ENCODE peak calls at places on chromosomes 3 and 15, in four cellular contexts. W is gastrocnemius medialis, R is sigmoid colon, X is mammary epithelial cell. A is an unnamed sample.

GRCh38 chr15:81327526-81327925 is 3.6 kb upstream of the STARD5 start:
- DNase-seq in X (peak; percentile 51), R (no peak), W (no peak), A (no peak)

GRCh38 chr15:45715528-45715927 is 80.7 kb downstream of the SQOR start:
- DNase-seq in W (no peak), R (no peak), X (no peak), A (no peak)

GRCh38 chr15:78402056-78402610 is 35.9 kb upstream of the IREB2 start:
- DNase-seq in X (no peak), W (no peak), R (no peak), A (no peak)

GRCh38 chr15:38454687-38455071 is 752 bp downstream of the FAM98B start:
- DNase-seq in X (no peak), R (no peak), W (no peak), A (no peak)

GRCh38 chr3:9704343-9705322 is 1.0 kb downstream of the CPNE9 start:
- DNase-seq in W (no peak), X (no peak), R (no peak), A (peak; percentile 28)

GRCh38 chr3:15297592-15298350 is 34.6 kb downstream of the SH3BP5 start:
- DNase-seq in R (peak; percentile 39), W (no peak), X (no peak), A (no peak)

GRCh38 chr3:38755130-38755529 is 60.9 kb downstream of the SCN10A start:
- DNase-seq in W (no peak), R (no peak), X (no peak), A (no peak)

GRCh38 chr15:101001056-101001455 is 81.9 kb downstream of the LRRK1 start:
- DNase-seq in W (no peak), X (no peak), R (no peak), A (no peak)

GRCh38 chr3:46131884-46132478 is 76.1 kb downstream of the CCR1 start:
- DNase-seq in X (no peak), W (no peak), R (no peak), A (no peak)

GRCh38 chr3:123780656-123781055 is 103.5 kb downstream of the MYLK start:
- DNase-seq in R (no peak), X (peak; percentile 35), W (no peak), A (no peak)

GRCh38 chr3:123149525-123149924 is 52.2 kb upstream of the SEC22A start:
- DNase-seq in W (no peak), R (no peak), X (no peak), A (no peak)

GRCh38 chr15:60155661-60156060 is 151.6 kb downstream of the FOXB1 start:
- DNase-seq in X (no peak), W (no peak), R (no peak), A (no peak)

GRCh38 chr15:79539426-79539825 is 107.3 kb downstream of the MINAR1 start:
- DNase-seq in W (no peak), X (peak; percentile 43), R (no peak), A (no peak)

GRCh38 chr3:159911664-159912037 is 77.0 kb upstream of the IL12A start:
- DNase-seq in W (no peak), R (no peak), X (no peak), A (no peak)

GRCh38 chr3:35965908-35966307 is 326.6 kb downstream of the ARPP21 start:
- DNase-seq in W (no peak), R (no peak), X (peak; percentile 14), A (no peak)

GRCh38 chr15:78177447-78177873 is 28.3 kb downstream of the IDH3A start:
- DNase-seq in W (no peak), X (no peak), R (no peak), A (peak; percentile 70)

GRCh38 chr15:68209735-68210408 is 4.7 kb upstream of the CALML4 start:
- DNase-seq in X (no peak), R (peak; percentile 62), W (no peak), A (no peak)

GRCh38 chr3:69080233-69080644 is at the start of gene UBA3:
- DNase-seq in X (peak; percentile 82), R (peak; percentile 94), W (peak; percentile 86), A (peak; percentile 92)

GRCh38 chr3:69081583-69082262 is 1.6 kb upstream of the UBA3 start:
- DNase-seq in W (peak; percentile 68), R (no peak), X (peak; percentile 37), A (no peak)

GRCh38 chr3:69084668-69085542 is at the start of gene ARL6IP5:
- DNase-seq in X (peak; percentile 93), W (peak; percentile 93), R (peak; percentile 96), A (peak; percentile 93)

GRCh38 chr3:69084326-69084667 is 440 bp upstream of the ARL6IP5 start:
- DNase-seq in X (peak; percentile 89), W (no peak), R (no peak), A (peak; percentile 44)

GRCh38 chr3:69082805-69083204 is 1.9 kb upstream of the ARL6IP5 start:
- DNase-seq in X (peak; percentile 82), W (no peak), R (no peak), A (peak; percentile 50)
- H3K4me1 ChIP-seq in X (peaks cover 53% of the 10 kb centered on the region), W (peaks cover 72% of the 10 kb centered on the region), R (peaks cover 54% of the 10 kb centered on the region), A (peaks cover 68% of the 10 kb centered on the region)

DNA sequence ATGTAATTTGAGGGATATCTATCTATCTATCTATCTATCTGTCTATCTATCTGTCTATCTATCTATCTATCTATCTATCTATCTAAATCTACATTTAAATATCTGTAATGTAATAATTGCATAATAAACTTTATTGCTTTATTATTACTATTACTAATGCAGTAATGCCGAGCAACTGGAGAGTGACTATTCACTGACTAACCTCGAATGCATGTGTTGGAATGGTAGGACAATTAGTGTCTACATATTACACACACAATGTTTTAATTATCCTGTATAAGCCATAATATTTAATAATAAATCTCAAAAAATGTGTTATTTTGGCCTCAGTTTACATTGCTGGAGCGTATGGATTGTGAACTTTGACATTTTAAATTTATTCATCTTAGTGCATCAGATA is 25.2 kb upstream of the CNTN3 start:
- DNase-seq in X (peak; percentile 61), R (no peak), W (no peak), A (no peak)
- H3K9me3 ChIP-seq in X (no peaks in the 10 kb centered on the region), R (no peaks in the 10 kb centered on the region), W (no peaks in the 10 kb centered on the region), A (no peaks in the 10 kb centered on the region)

GRCh38 chr15:85582719-85583089 is 202.3 kb downstream of the AKAP13 start:
- DNase-seq in X (no peak), R (peak; percentile 77), W (peak; percentile 77), A (peak; percentile 82)

GRCh38 chr15:85579957-85580694 is 199.7 kb downstream of the AKAP13 start:
- DNase-seq in R (peak; percentile 67), X (no peak), W (peak; percentile 44), A (peak; percentile 67)

GRCh38 chr15:85580914-85581313 is 200.5 kb downstream of the AKAP13 start:
- DNase-seq in W (no peak), R (no peak), X (no peak), A (peak; percentile 75)

GRCh38 chr15:85582076-85582718 is 201.8 kb downstream of the AKAP13 start:
- DNase-seq in W (no peak), R (no peak), X (no peak), A (peak; percentile 63)

DNA sequence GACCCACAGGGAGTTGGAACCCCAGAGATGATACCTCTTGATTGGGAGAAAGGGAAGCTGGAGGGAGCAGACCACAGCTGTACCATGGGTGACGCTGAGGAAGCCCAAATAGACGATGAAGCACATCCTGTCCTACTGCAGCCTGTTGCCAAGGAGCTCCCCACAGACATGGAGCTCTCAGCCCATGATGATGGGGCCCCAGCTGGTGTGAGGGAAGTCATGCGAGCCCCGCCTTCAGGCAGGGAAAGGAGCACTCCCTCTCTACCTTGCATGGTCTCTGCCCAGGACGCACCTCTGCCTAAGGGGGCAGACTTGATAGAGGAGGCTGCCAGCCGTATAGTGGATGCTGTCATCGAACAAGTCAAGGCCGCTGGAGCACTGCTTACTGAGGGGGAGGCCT is 201.1 kb downstream of the AKAP13 start:
- DNase-seq in R (peak; percentile 81), X (no peak), W (peak; percentile 53), A (peak; percentile 61)
- H3K4me3 ChIP-seq in R (peak overlapping the region; percentile 41), X (no peak overlapping the region), W (peak overlapping the region; percentile 60), A (peak overlapping the region; percentile 17)

GRCh38 chr15:25415707-25416106 is 23.1 kb downstream of the UBE3A start:
- DNase-seq in R (no peak), X (no peak), W (no peak), A (no peak)
- H3K4me1 ChIP-seq in R (peaks cover 20% of the 10 kb centered on the region), X (no peaks in the 10 kb centered on the region), W (peaks cover 51% of the 10 kb centered on the region), A (peaks cover 18% of the 10 kb centered on the region)